ENCODE peak calls at places on chromosome 7, in ten cellular contexts. L is WTC11; R is Kasumi-1; E is Panc1; D is HTR-8/SVneo; O is tibial artery; G is GM13977; S is activated naive CD8-positive, alpha-beta T cell treated with anti-CD3 and anti-CD28 coated beads, Interleukin-2, amount 50 U/mL, for 24 hours; Y is PC-9; Q is heart left ventricle. J is an unnamed sample.
A peak's percentile ranks its signal among the peaks of the same experiment; 100 is the strongest.

GRCh38 chr7:84248843-84249242 is 54.3 kb upstream of the SEMA3A start:
- DNase-seq in L (no peak), R (no peak), Y (no peak), E (no peak), D (no peak), O (no peak), S (no peak), G (no peak), Q (no peak), J (no peak)

GRCh38 chr7:116698930-116699722 is 27.1 kb downstream of the MET start:
- DNase-seq in Y (no peak), L (no peak), D (no peak), Q (no peak), G (no peak), O (no peak), R (no peak), S (no peak), E (no peak), J (no peak)

GRCh38 chr7:13979671-13980438 is 9.6 kb downstream of the ETV1 start:
- DNase-seq in Q (no peak), D (no peak), O (no peak), R (no peak), S (no peak), L (no peak), G (no peak), Y (no peak), E (no peak), J (peak; percentile 16)

GRCh38 chr7:36958094-36958718 is 233.9 kb upstream of the AOAH start:
- DNase-seq in E (no peak), Q (no peak), G (no peak), Y (no peak), L (no peak), O (no peak), D (no peak), S (no peak), R (no peak), J (no peak)

GRCh38 chr7:12016439-12016838 is 184.4 kb upstream of the THSD7A start:
- DNase-seq in Q (no peak), S (no peak), Y (no peak), E (no peak), G (no peak), R (no peak), D (no peak), L (no peak), O (no peak), J (no peak)

GRCh38 chr7:36300696-36301350 is 88.8 kb upstream of the ANLN start:
- DNase-seq in G (no peak), E (no peak), L (no peak), Y (no peak), D (no peak), Q (no peak), S (no peak), O (no peak), R (no peak), J (no peak)

GRCh38 chr7:155918720-155919399 is 106.6 kb upstream of the SHH start:
- DNase-seq in D (peak; percentile 81), Q (no peak), O (no peak), S (no peak), L (no peak), Y (peak; percentile 99), R (no peak), E (peak; percentile 96), G (no peak), J (peak; percentile 51)

GRCh38 chr7:90816511-90817142 is 220.5 kb downstream of the CDK14 start:
- DNase-seq in R (peak; percentile 15), Q (no peak), E (no peak), L (no peak), Y (peak; percentile 52), D (peak; percentile 54), S (no peak), G (peak; percentile 57), O (no peak), J (peak; percentile 25)

GRCh38 chr7:49623943-49624342 is 149.5 kb upstream of the VWC2 start:
- DNase-seq in O (no peak), Q (no peak), R (no peak), Y (no peak), L (no peak), D (no peak), E (no peak), S (no peak), G (no peak), J (no peak)

GRCh38 chr7:30922596-30922995 is 10.9 kb downstream of the AQP1 start:
- DNase-seq in Q (peak; percentile 18), S (no peak), E (no peak), Y (no peak), R (no peak), G (no peak), O (peak; percentile 18), L (peak; percentile 4), D (no peak), J (no peak)

J was measured in AG08396.